ENCODE peak calls at places on chromosome 17, in six cellular contexts. One of them, this sample, is unnamed.

GRCh38 chr17:45315583-45316270 is 1.1 kb downstream of the MAP3K14 start:
- DNase-seq in amniotic stem cell: no peak
- DNase-seq in heart right ventricle: no peak
- DNase-seq in activated effector memory CD4-positive, alpha-beta T cell treated with Interleukin-2 at 50 U/mL for 16 hours: no peak
- DNase-seq in mesendoderm: no peak
- DNase-seq in activated T-cell treated with anti-CD3 and anti-CD28 coated beads, Interleukin-2, amount 50 U/mL, for 72 hours: no peak
- DNase-seq in this sample: no peak

GRCh38 chr17:68491381-68491849 is 20.8 kb upstream of the PRKAR1A start:
- DNase-seq in amniotic stem cell: no peak
- DNase-seq in heart right ventricle: peak; percentile 53
- DNase-seq in activated effector memory CD4-positive, alpha-beta T cell treated with Interleukin-2 at 50 U/mL for 16 hours: no peak
- DNase-seq in mesendoderm: no peak
- DNase-seq in activated T-cell treated with anti-CD3 and anti-CD28 coated beads, Interleukin-2, amount 50 U/mL, for 72 hours: no peak
- DNase-seq in this sample: peak; percentile 31

GRCh38 chr17:65332375-65332774 is 195.2 kb downstream of the RGS9 start:
- DNase-seq in amniotic stem cell: peak; percentile 5
- DNase-seq in heart right ventricle: no peak
- DNase-seq in activated effector memory CD4-positive, alpha-beta T cell treated with Interleukin-2 at 50 U/mL for 16 hours: no peak
- DNase-seq in mesendoderm: peak; percentile 37
- DNase-seq in activated T-cell treated with anti-CD3 and anti-CD28 coated beads, Interleukin-2, amount 50 U/mL, for 72 hours: no peak
- DNase-seq in this sample: peak; percentile 42

GRCh38 chr17:28371245-28372202 is at the start of gene SARM1:
- DNase-seq in amniotic stem cell: peak; percentile 76
- DNase-seq in heart right ventricle: peak; percentile 92
- DNase-seq in activated effector memory CD4-positive, alpha-beta T cell treated with Interleukin-2 at 50 U/mL for 16 hours: peak; percentile 76
- DNase-seq in mesendoderm: peak; percentile 98
- DNase-seq in activated T-cell treated with anti-CD3 and anti-CD28 coated beads, Interleukin-2, amount 50 U/mL, for 72 hours: peak; percentile 93
- DNase-seq in this sample: peak; percentile 95

GRCh38 chr17:59311051-59311468 is 20.4 kb upstream of the YPEL2 start:
- DNase-seq in amniotic stem cell: peak; percentile 22
- DNase-seq in heart right ventricle: peak; percentile 56
- DNase-seq in activated effector memory CD4-positive, alpha-beta T cell treated with Interleukin-2 at 50 U/mL for 16 hours: no peak
- DNase-seq in mesendoderm: peak; percentile 70
- DNase-seq in activated T-cell treated with anti-CD3 and anti-CD28 coated beads, Interleukin-2, amount 50 U/mL, for 72 hours: peak; percentile 41
- DNase-seq in this sample: peak; percentile 77

GRCh38 chr17:6755731-6756184 is at the start of gene XAF1:
- DNase-seq in amniotic stem cell: no peak
- DNase-seq in heart right ventricle: peak; percentile 73
- DNase-seq in activated effector memory CD4-positive, alpha-beta T cell treated with Interleukin-2 at 50 U/mL for 16 hours: peak; percentile 42
- DNase-seq in mesendoderm: no peak
- DNase-seq in activated T-cell treated with anti-CD3 and anti-CD28 coated beads, Interleukin-2, amount 50 U/mL, for 72 hours: peak; percentile 38
- DNase-seq in this sample: peak; percentile 72

GRCh38 chr17:38584350-38584925 is 21.3 kb downstream of the SRCIN1 start:
- DNase-seq in amniotic stem cell: no peak
- DNase-seq in heart right ventricle: no peak
- DNase-seq in activated effector memory CD4-positive, alpha-beta T cell treated with Interleukin-2 at 50 U/mL for 16 hours: peak; percentile 39
- DNase-seq in mesendoderm: peak; percentile 85
- DNase-seq in activated T-cell treated with anti-CD3 and anti-CD28 coated beads, Interleukin-2, amount 50 U/mL, for 72 hours: peak; percentile 64
- DNase-seq in this sample: peak; percentile 72

GRCh38 chr17:5418858-5419355 is 555 bp downstream of the NUP88 start:
- DNase-seq in amniotic stem cell: no peak
- DNase-seq in heart right ventricle: peak; percentile 23
- DNase-seq in activated effector memory CD4-positive, alpha-beta T cell treated with Interleukin-2 at 50 U/mL for 16 hours: peak; percentile 41
- DNase-seq in mesendoderm: peak; percentile 54
- DNase-seq in activated T-cell treated with anti-CD3 and anti-CD28 coated beads, Interleukin-2, amount 50 U/mL, for 72 hours: peak; percentile 66
- DNase-seq in this sample: peak; percentile 27

GRCh38 chr17:68424861-68425260 is 32.4 kb downstream of the WIPI1 start:
- DNase-seq in amniotic stem cell: no peak
- DNase-seq in heart right ventricle: no peak
- DNase-seq in activated effector memory CD4-positive, alpha-beta T cell treated with Interleukin-2 at 50 U/mL for 16 hours: no peak
- DNase-seq in mesendoderm: peak; percentile 17
- DNase-seq in activated T-cell treated with anti-CD3 and anti-CD28 coated beads, Interleukin-2, amount 50 U/mL, for 72 hours: no peak
- DNase-seq in this sample: no peak

GRCh38 chr17:47615766-47616424 is 33.8 kb upstream of the KPNB1 start:
- DNase-seq in amniotic stem cell: no peak
- DNase-seq in heart right ventricle: no peak
- DNase-seq in activated effector memory CD4-positive, alpha-beta T cell treated with Interleukin-2 at 50 U/mL for 16 hours: no peak
- DNase-seq in mesendoderm: peak; percentile 49
- DNase-seq in activated T-cell treated with anti-CD3 and anti-CD28 coated beads, Interleukin-2, amount 50 U/mL, for 72 hours: no peak
- DNase-seq in this sample: peak; percentile 70

GRCh38 chr17:14089179-14089578 is 19.9 kb downstream of the COX10 start:
- DNase-seq in amniotic stem cell: no peak
- DNase-seq in heart right ventricle: no peak
- DNase-seq in activated effector memory CD4-positive, alpha-beta T cell treated with Interleukin-2 at 50 U/mL for 16 hours: no peak
- DNase-seq in mesendoderm: no peak
- DNase-seq in activated T-cell treated with anti-CD3 and anti-CD28 coated beads, Interleukin-2, amount 50 U/mL, for 72 hours: no peak
- DNase-seq in this sample: no peak

GRCh38 chr17:69539274-69539673 is 124.8 kb downstream of the MAP2K6 start:
- DNase-seq in amniotic stem cell: no peak
- DNase-seq in heart right ventricle: no peak
- DNase-seq in activated effector memory CD4-positive, alpha-beta T cell treated with Interleukin-2 at 50 U/mL for 16 hours: no peak
- DNase-seq in mesendoderm: no peak
- DNase-seq in activated T-cell treated with anti-CD3 and anti-CD28 coated beads, Interleukin-2, amount 50 U/mL, for 72 hours: no peak
- DNase-seq in this sample: no peak

GRCh38 chr17:49944451-49944850 is 24.5 kb upstream of the DLX4 start:
- DNase-seq in amniotic stem cell: no peak
- DNase-seq in heart right ventricle: no peak
- DNase-seq in activated effector memory CD4-positive, alpha-beta T cell treated with Interleukin-2 at 50 U/mL for 16 hours: no peak
- DNase-seq in mesendoderm: peak; percentile 34
- DNase-seq in activated T-cell treated with anti-CD3 and anti-CD28 coated beads, Interleukin-2, amount 50 U/mL, for 72 hours: no peak
- DNase-seq in this sample: no peak

GRCh38 chr17:44828919-44829557 is 1.0 kb downstream of the GJC1 start:
- DNase-seq in amniotic stem cell: no peak
- DNase-seq in heart right ventricle: no peak
- DNase-seq in activated effector memory CD4-positive, alpha-beta T cell treated with Interleukin-2 at 50 U/mL for 16 hours: no peak
- DNase-seq in mesendoderm: peak; percentile 61
- DNase-seq in activated T-cell treated with anti-CD3 and anti-CD28 coated beads, Interleukin-2, amount 50 U/mL, for 72 hours: peak; percentile 25
- DNase-seq in this sample: no peak

GRCh38 chr17:6393368-6393952 is 41.5 kb downstream of the AIPL1 start:
- DNase-seq in amniotic stem cell: no peak
- DNase-seq in heart right ventricle: no peak
- DNase-seq in activated effector memory CD4-positive, alpha-beta T cell treated with Interleukin-2 at 50 U/mL for 16 hours: no peak
- DNase-seq in mesendoderm: peak; percentile 51
- DNase-seq in activated T-cell treated with anti-CD3 and anti-CD28 coated beads, Interleukin-2, amount 50 U/mL, for 72 hours: no peak
- DNase-seq in this sample: no peak

GRCh38 chr17:32277284-32277683 is 11.7 kb downstream of the RHBDL3 start:
- DNase-seq in amniotic stem cell: no peak
- DNase-seq in heart right ventricle: no peak
- DNase-seq in activated effector memory CD4-positive, alpha-beta T cell treated with Interleukin-2 at 50 U/mL for 16 hours: no peak
- DNase-seq in mesendoderm: peak; percentile 74
- DNase-seq in activated T-cell treated with anti-CD3 and anti-CD28 coated beads, Interleukin-2, amount 50 U/mL, for 72 hours: no peak
- DNase-seq in this sample: peak; percentile 62

GRCh38 chr17:77963441-77963840 is 4.9 kb downstream of the TNRC6C start:
- DNase-seq in amniotic stem cell: peak; percentile 36
- DNase-seq in heart right ventricle: peak; percentile 79
- DNase-seq in activated effector memory CD4-positive, alpha-beta T cell treated with Interleukin-2 at 50 U/mL for 16 hours: peak; percentile 31
- DNase-seq in mesendoderm: no peak
- DNase-seq in activated T-cell treated with anti-CD3 and anti-CD28 coated beads, Interleukin-2, amount 50 U/mL, for 72 hours: peak; percentile 19
- DNase-seq in this sample: peak; percentile 95

GRCh38 chr17:16428098-16428882 is 12.9 kb downstream of the TRPV2 start:
- DNase-seq in amniotic stem cell: no peak
- DNase-seq in heart right ventricle: no peak
- DNase-seq in activated effector memory CD4-positive, alpha-beta T cell treated with Interleukin-2 at 50 U/mL for 16 hours: no peak
- DNase-seq in mesendoderm: peak; percentile 70
- DNase-seq in activated T-cell treated with anti-CD3 and anti-CD28 coated beads, Interleukin-2, amount 50 U/mL, for 72 hours: peak; percentile 65
- DNase-seq in this sample: peak; percentile 74

GRCh38 chr17:2049333-2050245 is 5.3 kb upstream of the HIC1 start:
- DNase-seq in amniotic stem cell: peak; percentile 56
- DNase-seq in heart right ventricle: peak; percentile 89
- DNase-seq in activated effector memory CD4-positive, alpha-beta T cell treated with Interleukin-2 at 50 U/mL for 16 hours: peak; percentile 88
- DNase-seq in mesendoderm: peak; percentile 70
- DNase-seq in activated T-cell treated with anti-CD3 and anti-CD28 coated beads, Interleukin-2, amount 50 U/mL, for 72 hours: peak; percentile 91
- DNase-seq in this sample: peak; percentile 90

GRCh38 chr17:38654411-38655398 is 20.1 kb downstream of the EPOP start:
- DNase-seq in amniotic stem cell: no peak
- DNase-seq in heart right ventricle: no peak
- DNase-seq in activated effector memory CD4-positive, alpha-beta T cell treated with Interleukin-2 at 50 U/mL for 16 hours: no peak
- DNase-seq in mesendoderm: no peak
- DNase-seq in activated T-cell treated with anti-CD3 and anti-CD28 coated beads, Interleukin-2, amount 50 U/mL, for 72 hours: no peak
- DNase-seq in this sample: no peak

GRCh38 chr17:73138541-73139138 is 26.2 kb upstream of the SSTR2 start:
- DNase-seq in amniotic stem cell: no peak
- DNase-seq in heart right ventricle: no peak
- DNase-seq in activated effector memory CD4-positive, alpha-beta T cell treated with Interleukin-2 at 50 U/mL for 16 hours: no peak
- DNase-seq in mesendoderm: no peak
- DNase-seq in activated T-cell treated with anti-CD3 and anti-CD28 coated beads, Interleukin-2, amount 50 U/mL, for 72 hours: no peak
- DNase-seq in this sample: no peak

GRCh38 chr17:33940769-33941168 is 314.3 kb upstream of the CCL2 start:
- DNase-seq in amniotic stem cell: no peak
- DNase-seq in heart right ventricle: peak; percentile 5
- DNase-seq in activated effector memory CD4-positive, alpha-beta T cell treated with Interleukin-2 at 50 U/mL for 16 hours: no peak
- DNase-seq in mesendoderm: no peak
- DNase-seq in activated T-cell treated with anti-CD3 and anti-CD28 coated beads, Interleukin-2, amount 50 U/mL, for 72 hours: no peak
- DNase-seq in this sample: no peak

GRCh38 chr17:72336026-72336803 is 215.4 kb downstream of the SOX9 start:
- DNase-seq in amniotic stem cell: no peak
- DNase-seq in heart right ventricle: no peak
- DNase-seq in activated effector memory CD4-positive, alpha-beta T cell treated with Interleukin-2 at 50 U/mL for 16 hours: no peak
- DNase-seq in mesendoderm: peak; percentile 42
- DNase-seq in activated T-cell treated with anti-CD3 and anti-CD28 coated beads, Interleukin-2, amount 50 U/mL, for 72 hours: no peak
- DNase-seq in this sample: no peak

GRCh38 chr17:4678448-4679026 is 25.4 kb downstream of the PELP1 start:
- DNase-seq in amniotic stem cell: peak; percentile 31
- DNase-seq in heart right ventricle: no peak
- DNase-seq in activated effector memory CD4-positive, alpha-beta T cell treated with Interleukin-2 at 50 U/mL for 16 hours: no peak
- DNase-seq in mesendoderm: peak; percentile 70
- DNase-seq in activated T-cell treated with anti-CD3 and anti-CD28 coated beads, Interleukin-2, amount 50 U/mL, for 72 hours: peak; percentile 74
- DNase-seq in this sample: peak; percentile 66

GRCh38 chr17:74968361-74968780 is 4.2 kb downstream of the HID1 start:
- DNase-seq in amniotic stem cell: no peak
- DNase-seq in heart right ventricle: no peak
- DNase-seq in activated effector memory CD4-positive, alpha-beta T cell treated with Interleukin-2 at 50 U/mL for 16 hours: no peak
- DNase-seq in mesendoderm: no peak
- DNase-seq in activated T-cell treated with anti-CD3 and anti-CD28 coated beads, Interleukin-2, amount 50 U/mL, for 72 hours: no peak
- DNase-seq in this sample: no peak

GRCh38 chr17:3667366-3668278 is 756 bp downstream of the TAX1BP3 start:
- DNase-seq in amniotic stem cell: peak; percentile 91
- DNase-seq in heart right ventricle: peak; percentile 91
- DNase-seq in activated effector memory CD4-positive, alpha-beta T cell treated with Interleukin-2 at 50 U/mL for 16 hours: no peak
- DNase-seq in mesendoderm: peak; percentile 92
- DNase-seq in activated T-cell treated with anti-CD3 and anti-CD28 coated beads, Interleukin-2, amount 50 U/mL, for 72 hours: peak; percentile 17
- DNase-seq in this sample: peak; percentile 96

GRCh38 chr17:79944821-79945391 is 90.8 kb downstream of the TBC1D16 start:
- DNase-seq in amniotic stem cell: no peak
- DNase-seq in heart right ventricle: no peak
- DNase-seq in activated effector memory CD4-positive, alpha-beta T cell treated with Interleukin-2 at 50 U/mL for 16 hours: no peak
- DNase-seq in mesendoderm: no peak
- DNase-seq in activated T-cell treated with anti-CD3 and anti-CD28 coated beads, Interleukin-2, amount 50 U/mL, for 72 hours: no peak
- DNase-seq in this sample: no peak

GRCh38 chr17:46964315-46965265 is 14.5 kb downstream of the RPRML start:
- DNase-seq in amniotic stem cell: no peak
- DNase-seq in heart right ventricle: no peak
- DNase-seq in activated effector memory CD4-positive, alpha-beta T cell treated with Interleukin-2 at 50 U/mL for 16 hours: no peak
- DNase-seq in mesendoderm: peak; percentile 63
- DNase-seq in activated T-cell treated with anti-CD3 and anti-CD28 coated beads, Interleukin-2, amount 50 U/mL, for 72 hours: no peak
- DNase-seq in this sample: peak; percentile 54

GRCh38 chr17:82636626-82637598 is 11.3 kb downstream of the WDR45B start:
- DNase-seq in amniotic stem cell: no peak
- DNase-seq in heart right ventricle: no peak
- DNase-seq in activated effector memory CD4-positive, alpha-beta T cell treated with Interleukin-2 at 50 U/mL for 16 hours: no peak
- DNase-seq in mesendoderm: no peak
- DNase-seq in activated T-cell treated with anti-CD3 and anti-CD28 coated beads, Interleukin-2, amount 50 U/mL, for 72 hours: no peak
- DNase-seq in this sample: no peak

GRCh38 chr17:64969046-64969501 is 49.8 kb upstream of the LRRC37A3 start:
- DNase-seq in amniotic stem cell: no peak
- DNase-seq in heart right ventricle: no peak
- DNase-seq in activated effector memory CD4-positive, alpha-beta T cell treated with Interleukin-2 at 50 U/mL for 16 hours: no peak
- DNase-seq in mesendoderm: no peak
- DNase-seq in activated T-cell treated with anti-CD3 and anti-CD28 coated beads, Interleukin-2, amount 50 U/mL, for 72 hours: no peak
- DNase-seq in this sample: peak; percentile 14

GRCh38 chr17:49471089-49471683 is 23.9 kb upstream of the NGFR start:
- DNase-seq in amniotic stem cell: no peak
- DNase-seq in heart right ventricle: peak; percentile 43
- DNase-seq in activated effector memory CD4-positive, alpha-beta T cell treated with Interleukin-2 at 50 U/mL for 16 hours: no peak
- DNase-seq in mesendoderm: peak; percentile 64
- DNase-seq in activated T-cell treated with anti-CD3 and anti-CD28 coated beads, Interleukin-2, amount 50 U/mL, for 72 hours: no peak
- DNase-seq in this sample: no peak